ENCODE peak calls at places on chromosomes 5 and 9, in nine cellular contexts. I is effector CD4-positive, alpha-beta T cell; M is epithelial cell of proximal tubule; Y is progenitor cell of endocrine pancreas; W is kidney epithelial cell; D is endothelial cell; H is fibroblast of the conjunctiva; K is AG09309; Z is stimulated activated CD4-positive, alpha-beta T cell treated with anti-CD3 and anti-CD28 coated beads, Interleukin-15, amount 100 ng/mL, for 24 hours. N is an unnamed sample.

GRCh38 chr9:113876806-113877236 is 712 bp downstream of the ZNF618 start:
- DNase-seq in I (no peak), M (no peak), Y (no peak), W (no peak), D (no peak), H (no peak), K (no peak), Z (no peak), N (no peak)

GRCh38 chr5:142871880-142872200 is 101.7 kb downstream of the ARHGAP26 start:
- DNase-seq in I (no peak), M (no peak), Y (no peak), W (no peak), D (no peak), H (no peak), K (no peak), Z (no peak), N (no peak)

GRCh38 chr5:8522635-8523034 is 653.7 kb downstream of the MTRR start:
- DNase-seq in I (no peak), M (no peak), Y (no peak), W (no peak), D (no peak), H (no peak), K (no peak), Z (no peak), N (no peak)

GRCh38 chr5:7824995-7825394 is 25.9 kb downstream of the CFAP90 start:
- DNase-seq in I (no peak), M (no peak), Y (no peak), W (no peak), D (no peak), H (no peak), K (no peak), Z (no peak), N (no peak)

GRCh38 chr9:124894035-124894740 is 32.3 kb downstream of the ARPC5L start:
- DNase-seq in I (no peak), M (no peak), Y (no peak), W (no peak), D (no peak), H (no peak), K (no peak), Z (no peak), N (no peak)

GRCh38 chr5:147835386-147835798 is 3.9 kb upstream of the SPINK1 start:
- DNase-seq in I (no peak), M (no peak), Y (no peak), W (no peak), D (no peak), H (no peak), K (no peak), Z (no peak), N (no peak)

GRCh38 chr5:140566665-140567064 is 2.0 kb downstream of the SLC35A4 start:
- DNase-seq in I (no peak), M (no peak), Y (no peak), W (no peak), D (no peak), H (no peak), K (no peak), Z (no peak), N (no peak)

GRCh38 chr5:170623576-170624181 is 119.9 kb downstream of the KCNIP1 start:
- DNase-seq in I (no peak), M (no peak), Y (peak; percentile 39), W (no peak), D (peak; percentile 72), H (peak; percentile 54), K (no peak), Z (peak; percentile 65), N (no peak)

GRCh38 chr9:93897075-93897970 is 57.8 kb downstream of the BARX1 start:
- DNase-seq in I (no peak), M (no peak), Y (peak; percentile 8), W (no peak), D (no peak), H (no peak), K (no peak), Z (no peak), N (no peak)

GRCh38 chr9:124897570-124898460 is 35.9 kb downstream of the ARPC5L start:
- DNase-seq in I (no peak), M (no peak), Y (no peak), W (no peak), D (no peak), H (no peak), K (no peak), Z (no peak), N (no peak)

GRCh38 chr5:102654559-102655354 is 100.3 kb upstream of the PAM start:
- DNase-seq in I (no peak), M (no peak), Y (no peak), W (no peak), D (no peak), H (peak; percentile 9), K (no peak), Z (no peak), N (no peak)

GRCh38 chr5:114789773-114790402 is 379.8 kb downstream of the TRIM36 start:
- DNase-seq in I (no peak), M (peak; percentile 16), Y (no peak), W (peak; percentile 4), D (no peak), H (peak; percentile 0), K (no peak), Z (no peak), N (no peak)

GRCh38 chr9:127209220-127209619 is 55.4 kb upstream of the GARNL3 start:
- DNase-seq in I (no peak), M (no peak), Y (no peak), W (no peak), D (no peak), H (no peak), K (no peak), Z (no peak), N (no peak)

GRCh38 chr9:113219186-113219936 is 1.7 kb downstream of the FKBP15 start:
- DNase-seq in I (no peak), M (no peak), Y (no peak), W (no peak), D (no peak), H (no peak), K (no peak), Z (no peak), N (no peak)

GRCh38 chr9:121706149-121706548 is 54.7 kb downstream of the DAB2IP start:
- DNase-seq in I (no peak), M (no peak), Y (no peak), W (no peak), D (no peak), H (no peak), K (no peak), Z (no peak), N (no peak)

GRCh38 chr9:104961238-104961637 is 33.3 kb upstream of the ABCA1 start:
- DNase-seq in I (peak; percentile 26), M (no peak), Y (no peak), W (no peak), D (peak; percentile 24), H (peak; percentile 68), K (no peak), Z (peak; percentile 81), N (no peak)

GRCh38 chr5:14268236-14268701 is 125.1 kb downstream of the TRIO start:
- DNase-seq in I (no peak), M (peak; percentile 47), Y (no peak), W (peak; percentile 74), D (no peak), H (no peak), K (no peak), Z (no peak), N (peak; percentile 67)

GRCh38 chr9:89011683-89012082 is 20.4 kb downstream of the S1PR3 start:
- DNase-seq in I (no peak), M (no peak), Y (no peak), W (no peak), D (no peak), H (no peak), K (no peak), Z (no peak), N (no peak)

GRCh38 chr9:88537743-88538055 is 2.7 kb downstream of the NXNL2 start:
- DNase-seq in I (no peak), M (peak; percentile 100), Y (no peak), W (peak; percentile 99), D (peak; percentile 27), H (peak; percentile 60), K (peak; percentile 84), Z (peak; percentile 52), N (peak; percentile 86)